ENCODE peak calls at places on chromosomes 12 and 14, in seven cellular contexts. W is HCT116, S is sigmoid colon, N is GM12878, I is HepG2, E is upper lobe of left lung, U is esophagus muscularis mucosa. C is an unnamed sample.

GRCh38 chr14:77187649-77188012 is 6.0 kb downstream of the TMEM63C start:
- DNase-seq in W (no peak), S (peak; percentile 17), N (no peak), I (no peak), E (no peak), U (no peak), C (no peak)

GRCh38 chr14:33765251-33765650 is 185.6 kb downstream of the EGLN3 start:
- DNase-seq in W (no peak), S (no peak), N (no peak), I (no peak), E (no peak), U (no peak), C (no peak)

GRCh38 chr12:101939856-101940265 is 62.5 kb downstream of the DRAM1 start:
- DNase-seq in W (peak; percentile 51), S (peak; percentile 86), N (no peak), I (peak; percentile 60), E (peak; percentile 53), U (no peak), C (peak; percentile 64)

GRCh38 chr12:118371354-118372282 is 1.1 kb downstream of the TAOK3 start:
- DNase-seq in W (no peak), S (peak; percentile 68), N (no peak), I (no peak), E (peak; percentile 41), U (no peak), C (peak; percentile 27)

GRCh38 chr14:49853572-49854375 is 1.2 kb upstream of the NEMF start:
- DNase-seq in W (peak; percentile 90), S (peak; percentile 83), N (no peak), I (peak; percentile 86), E (peak; percentile 85), U (peak; percentile 92), C (peak; percentile 56)

GRCh38 chr12:127293507-127294310 is 973.3 kb upstream of the TMEM132C start:
- DNase-seq in W (peak; percentile 50), S (no peak), N (no peak), I (no peak), E (peak; percentile 40), U (no peak), C (peak; percentile 11)

GRCh38 chr12:47903927-47904646 is 707 bp downstream of the VDR start:
- DNase-seq in W (peak; percentile 29), S (peak; percentile 79), N (no peak), I (no peak), E (peak; percentile 90), U (no peak), C (peak; percentile 13)

GRCh38 chr12:99918003-99918402 is 66.7 kb downstream of the ANKS1B start:
- DNase-seq in W (no peak), S (no peak), N (no peak), I (no peak), E (no peak), U (no peak), C (no peak)

GRCh38 chr14:57865066-57865449 is 834 bp downstream of the SLC35F4 start:
- DNase-seq in W (no peak), S (no peak), N (no peak), I (no peak), E (no peak), U (no peak), C (no peak)

GRCh38 chr12:64097346-64098105 is 124.6 kb downstream of the KICS2 start:
- DNase-seq in W (no peak), S (no peak), N (no peak), I (no peak), E (no peak), U (peak; percentile 29), C (no peak)

GRCh38 chr12:121535150-121536057 is 45.4 kb downstream of the KDM2B start:
- DNase-seq in W (no peak), S (peak; percentile 65), N (no peak), I (no peak), E (no peak), U (no peak), C (no peak)

DNA sequence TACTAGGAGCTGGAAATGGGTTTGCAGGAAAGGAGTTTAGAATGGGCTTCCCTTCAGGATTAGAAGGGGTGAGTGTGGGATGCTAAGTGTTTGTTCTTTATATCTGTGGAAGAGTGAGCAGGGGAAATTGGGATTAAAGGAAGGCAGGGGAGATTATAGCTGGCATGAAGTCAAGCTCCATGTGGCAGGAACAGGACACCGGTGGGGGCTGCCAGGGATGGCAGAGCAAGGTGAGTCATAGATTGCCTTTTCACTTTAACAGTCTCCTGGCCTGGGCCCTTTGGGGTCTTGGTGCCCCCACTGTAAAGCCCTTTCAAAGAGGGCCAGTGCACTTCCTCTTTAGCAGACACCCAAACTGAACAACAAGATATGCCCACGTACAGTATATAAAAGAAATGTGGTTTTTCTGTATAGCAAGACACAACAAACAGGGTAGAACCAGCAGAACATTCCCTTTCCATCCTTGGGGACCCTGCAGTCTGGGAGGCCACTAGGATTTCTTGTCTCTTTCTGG is 23.1 kb upstream of the FBXO21 start:
- DNase-seq in W (no peak), S (no peak), N (no peak), I (no peak), E (no peak), U (no peak), C (no peak)
- TF ChIP-seq POLR2A in W (no peak), S (no peak), N (no peak), I (no peak), E (no peak), U (no peak), C (no peak)

GRCh38 chr12:1374296-1374695 is 220.1 kb downstream of the FBXL14 start:
- DNase-seq in W (no peak), S (no peak), N (no peak), I (no peak), E (no peak), U (peak; percentile 55), C (no peak)

GRCh38 chr12:1375323-1375722 is 219.1 kb downstream of the FBXL14 start:
- DNase-seq in W (no peak), S (no peak), N (no peak), I (no peak), E (no peak), U (peak; percentile 42), C (no peak)

GRCh38 chr12:1380171-1380974 is 214.0 kb downstream of the FBXL14 start:
- DNase-seq in W (no peak), S (no peak), N (no peak), I (no peak), E (no peak), U (no peak), C (no peak)

GRCh38 chr12:1377117-1377516 is 217.3 kb downstream of the FBXL14 start:
- DNase-seq in W (no peak), S (no peak), N (no peak), I (no peak), E (no peak), U (no peak), C (no peak)

GRCh38 chr12:1377681-1378080 is 216.7 kb downstream of the FBXL14 start:
- DNase-seq in W (no peak), S (no peak), N (no peak), I (peak; percentile 5), E (no peak), U (no peak), C (no peak)
- TF ChIP-seq POLR2AphosphoS5 in W (no peak), S (no peak), N (no peak), I (no peak), E (no peak), U (no peak), C (no peak)

GRCh38 chr14:102565331-102565887 is 27.0 kb upstream of the RCOR1 start:
- DNase-seq in W (no peak), S (no peak), N (peak; percentile 57), I (no peak), E (peak; percentile 59), U (no peak), C (no peak)
- TF ChIP-seq CTCF in W (no peak), S (no peak), N (no peak), I (no peak), E (no peak), U (no peak), C (no peak)

DNA sequence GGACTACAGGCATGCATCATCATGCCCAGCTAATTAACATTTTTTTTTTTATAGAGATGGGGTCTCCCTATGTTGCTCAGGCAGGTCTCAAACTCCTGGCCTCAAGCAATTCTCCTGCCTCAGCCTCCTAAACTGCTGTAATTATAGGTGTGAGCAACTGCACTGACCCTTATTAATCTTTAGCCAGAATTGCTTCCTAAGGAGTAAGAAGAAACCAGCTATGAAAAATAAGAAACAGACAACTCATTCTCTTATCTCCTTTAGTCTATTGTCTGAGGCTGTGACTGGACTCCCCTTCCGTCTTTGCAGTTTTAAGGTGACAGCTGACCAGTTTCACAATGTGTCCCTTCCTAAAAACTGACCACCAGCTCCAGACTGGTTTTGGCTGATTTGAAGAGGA is 52.4 kb downstream of the EMP1 start:
- DNase-seq in W (no peak), S (no peak), N (no peak), I (no peak), E (no peak), U (no peak), C (no peak)
- TF ChIP-seq POLR2A in W (no peak), S (no peak), N (no peak), I (no peak), E (no peak), U (no peak), C (no peak)

DNA sequence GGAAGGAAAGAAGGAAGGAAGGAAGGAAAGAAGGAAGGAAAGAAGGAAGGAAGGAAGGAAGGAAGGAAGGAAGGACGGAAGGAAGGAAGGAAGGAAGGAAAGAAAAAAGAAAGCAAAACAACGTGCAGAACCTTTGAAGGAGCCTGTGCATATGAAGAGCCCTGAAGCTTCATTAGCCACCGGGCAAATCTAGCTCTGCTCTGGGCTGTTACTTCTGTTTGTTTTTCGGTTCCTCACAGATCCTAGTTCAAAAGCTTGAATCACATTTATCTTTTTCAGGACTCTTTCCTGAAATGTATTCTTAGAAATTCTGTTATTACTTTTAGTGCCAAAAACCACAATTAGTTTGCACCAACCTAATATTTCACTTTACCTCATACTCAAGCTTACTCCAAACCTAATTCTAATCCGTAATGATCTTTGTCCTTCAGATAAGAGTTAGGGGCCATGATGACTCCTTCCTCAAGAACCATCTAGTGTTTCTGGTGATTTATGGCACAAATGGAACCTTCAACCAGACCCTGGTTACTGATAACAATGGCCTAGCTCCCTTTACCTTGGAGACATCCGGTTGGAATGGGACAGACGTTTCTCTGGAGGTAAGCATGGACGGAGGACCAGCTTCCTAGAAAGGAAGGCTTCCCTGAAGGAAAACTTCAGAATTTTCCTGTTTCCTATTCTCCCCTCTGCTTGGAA is 18.7 kb downstream of the A2ML1 start:
- DNase-seq in W (no peak), S (no peak), N (no peak), I (no peak), E (no peak), U (no peak), C (no peak)
- TF ChIP-seq POLR2AphosphoS5 in W (no peak), S (no peak), N (no peak), I (no peak), E (no peak), U (no peak), C (no peak)

GRCh38 chr12:7160183-7160582 is 29.3 kb upstream of the PEX5 start:
- DNase-seq in W (no peak), S (peak; percentile 47), N (no peak), I (no peak), E (no peak), U (no peak), C (no peak)

GRCh38 chr12:7161327-7161726 is 28.2 kb upstream of the PEX5 start:
- DNase-seq in W (no peak), S (peak; percentile 53), N (no peak), I (no peak), E (no peak), U (no peak), C (no peak)

GRCh38 chr12:7161811-7162210 is 27.7 kb upstream of the PEX5 start:
- DNase-seq in W (no peak), S (peak; percentile 40), N (no peak), I (no peak), E (no peak), U (no peak), C (no peak)

GRCh38 chr12:7158866-7159600 is 28.9 kb downstream of the CLSTN3 start:
- DNase-seq in W (no peak), S (peak; percentile 50), N (no peak), I (no peak), E (no peak), U (no peak), C (no peak)

GRCh38 chr12:7162691-7163114 is 26.8 kb upstream of the PEX5 start:
- DNase-seq in W (peak; percentile 76), S (peak; percentile 60), N (no peak), I (peak; percentile 52), E (peak; percentile 66), U (no peak), C (peak; percentile 24)
- TF ChIP-seq CTCF in W (peak; percentile 92), S (no peak), N (peak; percentile 39), I (peak; percentile 83), E (peak; percentile 42), U (peak; percentile 9), C (no peak)